ENCODE peak calls at places on chromosomes 1 and 21, in four cellular contexts. G is trophoblast cell, F is IMR-90, S is H9. L is an unnamed sample.
A peak's percentile ranks its signal among the peaks of the same experiment; 100 is the strongest.

GRCh38 chr1:159600894-159601293 is 13.3 kb downstream of the APCS start:
- DNase-seq in S (no peak), F (no peak), G (no peak), L (no peak)

GRCh38 chr1:109717729-109718128 is 5.7 kb downstream of the GSTM5 start:
- DNase-seq in F (no peak), S (no peak), G (no peak), L (no peak)

GRCh38 chr1:224542783-224543440 is 73.2 kb upstream of the CNIH3 start:
- DNase-seq in F (peak; percentile 99), S (no peak), G (peak; percentile 97), L (no peak)

GRCh38 chr1:184387069-184387870 is 441 bp downstream of the C1orf21 start:
- DNase-seq in S (peak; percentile 49), G (peak; percentile 41), F (peak; percentile 28), L (no peak)

GRCh38 chr1:21634481-21635137 is 34.5 kb downstream of the RAP1GAP start:
- DNase-seq in S (no peak), G (no peak), F (no peak), L (no peak)

GRCh38 chr1:212608956-212609700 is 567 bp downstream of the ATF3 start:
- DNase-seq in S (peak; percentile 66), F (no peak), G (peak; percentile 57), L (peak; percentile 72)

GRCh38 chr1:223727541-223727940 is 15.2 kb downstream of the CAPN2 start:
- DNase-seq in F (peak; percentile 75), S (no peak), G (no peak), L (no peak)

GRCh38 chr1:57747818-57748217 is 324.0 kb upstream of the DAB1 start:
- DNase-seq in F (no peak), G (no peak), S (no peak), L (no peak)

GRCh38 chr1:16167331-16168143 is 11.7 kb upstream of the EPHA2 start:
- DNase-seq in G (no peak), F (no peak), S (peak; percentile 91), L (peak; percentile 87)

GRCh38 chr1:248841702-248842395 is 3.8 kb downstream of the ZNF672 start:
- DNase-seq in G (peak; percentile 23), S (peak; percentile 71), F (peak; percentile 65), L (peak; percentile 26)

GRCh38 chr1:245986404-245987221 is 520.5 kb downstream of the SMYD3 start:
- DNase-seq in F (peak; percentile 88), S (no peak), G (peak; percentile 82), L (no peak)

DNA sequence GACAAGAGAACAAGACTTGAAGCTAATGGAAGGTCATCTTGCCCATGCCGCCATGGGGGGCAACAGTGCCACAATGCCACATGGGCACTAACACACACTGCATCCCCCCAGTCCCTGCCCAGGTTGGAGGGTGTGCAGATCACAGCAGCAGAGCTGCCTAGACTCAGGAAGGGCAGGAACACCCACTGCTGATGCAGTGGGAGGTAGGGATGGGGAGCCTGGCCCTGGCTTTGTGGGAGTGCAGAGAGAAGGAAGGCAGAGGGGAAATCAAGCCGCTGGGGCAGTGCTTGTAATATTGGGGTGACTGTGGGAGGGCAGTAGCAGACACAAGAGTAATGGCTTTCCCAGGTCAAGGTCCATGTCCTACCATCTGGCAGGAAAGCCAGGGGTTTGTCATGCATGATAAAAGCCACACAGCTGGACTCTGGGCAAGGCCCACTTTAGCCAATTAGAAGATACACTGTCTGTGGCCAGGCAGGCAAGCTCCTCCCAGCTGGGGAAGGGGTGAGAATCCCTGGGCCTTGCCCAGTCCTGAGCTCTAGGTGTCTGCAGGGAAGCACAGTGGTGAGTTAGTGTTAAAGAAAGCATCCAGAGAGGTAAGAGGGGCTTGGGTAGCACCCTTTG is 25.4 kb upstream of the MEF2D start:
- DNase-seq in F (no peak), G (no peak), S (peak; percentile 85), L (no peak)
- H3K18ac ChIP-seq in F (no peak overlapping the region), G (no peak overlapping the region), S (no peak overlapping the region), L (no peak overlapping the region)

GRCh38 chr1:9435854-9436253 is 103.4 kb upstream of the SLC25A33 start:
- DNase-seq in S (no peak), G (no peak), F (no peak), L (no peak)

GRCh38 chr1:9437931-9438330 is 101.3 kb upstream of the SLC25A33 start:
- DNase-seq in G (no peak), S (no peak), F (peak; percentile 53), L (no peak)

GRCh38 chr1:9436258-9436657 is 103.0 kb upstream of the SLC25A33 start:
- DNase-seq in S (no peak), G (no peak), F (no peak), L (no peak)

GRCh38 chr1:9434247-9434646 is 105.0 kb upstream of the SLC25A33 start:
- DNase-seq in G (no peak), S (no peak), F (no peak), L (no peak)

GRCh38 chr1:9435101-9435636 is 104.1 kb upstream of the SLC25A33 start:
- DNase-seq in F (no peak), S (no peak), G (no peak), L (no peak)
- H3K9ac ChIP-seq in F (no peak overlapping the region), S (no peak overlapping the region), G (no peak overlapping the region), L (no peak overlapping the region)

GRCh38 chr1:181676269-181676668 is 193.0 kb downstream of the CACNA1E start:
- DNase-seq in F (peak; percentile 4), G (no peak), S (peak; percentile 53), L (peak; percentile 29)

GRCh38 chr1:181685216-181685615 is 201.9 kb downstream of the CACNA1E start:
- DNase-seq in G (no peak), F (no peak), S (no peak), L (no peak)

GRCh38 chr1:181675625-181676024 is 192.3 kb downstream of the CACNA1E start:
- DNase-seq in G (no peak), S (no peak), F (no peak), L (peak; percentile 86)

GRCh38 chr1:181680871-181681270 is 197.6 kb downstream of the CACNA1E start:
- DNase-seq in G (no peak), F (no peak), S (no peak), L (no peak)

GRCh38 chr1:181680332-181680731 is 197.0 kb downstream of the CACNA1E start:
- DNase-seq in S (no peak), G (no peak), F (no peak), L (no peak)
- H2AFZ ChIP-seq in S (no peak overlapping the region), G (no peak overlapping the region), F (no peak overlapping the region), L (no peak overlapping the region)

GRCh38 chr1:211579434-211580302 is 707 bp upstream of the SLC30A1 start:
- DNase-seq in S (peak; percentile 85), F (peak; percentile 23), G (peak; percentile 60), L (no peak)
- H3K18ac ChIP-seq in S (no peak overlapping the region), F (peak overlapping the region; percentile 14), G (no peak overlapping the region), L (peak overlapping the region; percentile 2)

GRCh38 chr1:238606896-238607295 is 716.2 kb upstream of the ZP4 start:
- DNase-seq in S (no peak), G (no peak), F (peak; percentile 47), L (no peak)

GRCh38 chr1:238608139-238608538 is 717.4 kb upstream of the ZP4 start:
- DNase-seq in S (no peak), G (no peak), F (no peak), L (no peak)

GRCh38 chr1:238606457-238606856 is 715.7 kb upstream of the ZP4 start:
- DNase-seq in S (no peak), G (no peak), F (no peak), L (no peak)
- H3K9ac ChIP-seq in S (no peak overlapping the region), G (no peak overlapping the region), F (no peak overlapping the region), L (no peak overlapping the region)

GRCh38 chr21:44299085-44299457 is 782 bp upstream of the PFKL start:
- DNase-seq in F (peak; percentile 4), G (peak; percentile 34), S (no peak), L (no peak)
- H2AFZ ChIP-seq in F (peak overlapping the region; percentile 97), G (peak overlapping the region; percentile 97), S (no peak overlapping the region), L (peak overlapping the region; percentile 98)